ENCODE peak calls at places on chromosomes 5 and 9, in four cellular contexts. One of them, this sample, is unnamed.
A peak's percentile ranks its signal among the peaks of the same experiment; 100 is the strongest.

GRCh38 chr9:899440-900184 is 58.1 kb downstream of the DMRT1 start:
- DNase-seq in Panc1: no peak
- DNase-seq in H9: no peak
- DNase-seq in uterus: no peak
- DNase-seq in this sample: no peak

GRCh38 chr5:154559398-154560276 is 81.6 kb upstream of the HAND1 start:
- DNase-seq in Panc1: no peak
- DNase-seq in H9: no peak
- DNase-seq in uterus: no peak
- DNase-seq in this sample: no peak

GRCh38 chr9:97349400-97349799 is 41.9 kb downstream of the CCDC180 start:
- DNase-seq in Panc1: no peak
- DNase-seq in H9: no peak
- DNase-seq in uterus: no peak
- DNase-seq in this sample: no peak

GRCh38 chr9:83669067-83669466 is 38.7 kb downstream of the UBQLN1 start:
- DNase-seq in Panc1: no peak
- DNase-seq in H9: no peak
- DNase-seq in uterus: no peak
- DNase-seq in this sample: no peak

GRCh38 chr5:127958421-127959011 is 125.0 kb upstream of the SLC12A2 start:
- DNase-seq in Panc1: no peak
- DNase-seq in H9: no peak
- DNase-seq in uterus: no peak
- DNase-seq in this sample: no peak

GRCh38 chr5:72598461-72599433 is 91.5 kb upstream of the ZNF366 start:
- DNase-seq in Panc1: no peak
- DNase-seq in H9: no peak
- DNase-seq in uterus: no peak
- DNase-seq in this sample: no peak

GRCh38 chr9:121884057-121884512 is 209.0 kb downstream of the TTLL11 start:
- DNase-seq in Panc1: no peak
- DNase-seq in H9: no peak
- DNase-seq in uterus: no peak
- DNase-seq in this sample: no peak

GRCh38 chr9:135073741-135074305 is 13.6 kb upstream of the OLFM1 start:
- DNase-seq in Panc1: no peak
- DNase-seq in H9: peak; percentile 15
- DNase-seq in uterus: no peak
- DNase-seq in this sample: no peak

GRCh38 chr9:109977521-109977920 is 197.5 kb downstream of the PALM2AKAP2 start:
- DNase-seq in Panc1: no peak
- DNase-seq in H9: no peak
- DNase-seq in uterus: no peak
- DNase-seq in this sample: no peak

GRCh38 chr5:14701556-14701955 is 37.0 kb downstream of the OTULIN start:
- DNase-seq in Panc1: no peak
- DNase-seq in H9: no peak
- DNase-seq in uterus: no peak
- DNase-seq in this sample: no peak

GRCh38 chr5:125775896-125776295 is 647.3 kb upstream of the GRAMD2B start:
- DNase-seq in Panc1: no peak
- DNase-seq in H9: no peak
- DNase-seq in uterus: no peak
- DNase-seq in this sample: no peak

GRCh38 chr5:80255752-80256479 is at the start of gene SERINC5:
- DNase-seq in Panc1: no peak
- DNase-seq in H9: peak; percentile 85
- DNase-seq in uterus: peak; percentile 85
- DNase-seq in this sample: peak; percentile 87

GRCh38 chr9:4366649-4367330 is 66.9 kb upstream of the GLIS3 start:
- DNase-seq in Panc1: no peak
- DNase-seq in H9: peak; percentile 63
- DNase-seq in uterus: no peak
- DNase-seq in this sample: no peak

GRCh38 chr5:125415126-125415525 is 668.7 kb upstream of the ZNF608 start:
- DNase-seq in Panc1: no peak
- DNase-seq in H9: no peak
- DNase-seq in uterus: no peak
- DNase-seq in this sample: no peak

GRCh38 chr5:143142596-143143435 is 260.7 kb downstream of the NR3C1 start:
- DNase-seq in Panc1: no peak
- DNase-seq in H9: no peak
- DNase-seq in uterus: peak; percentile 63
- DNase-seq in this sample: peak; percentile 70

GRCh38 chr5:143738415-143739401 is 73.3 kb upstream of the HMHB1 start:
- DNase-seq in Panc1: no peak
- DNase-seq in H9: no peak
- DNase-seq in uterus: no peak
- DNase-seq in this sample: no peak

GRCh38 chr5:44605926-44606325 is 202.8 kb upstream of the MRPS30 start:
- DNase-seq in Panc1: no peak
- DNase-seq in H9: no peak
- DNase-seq in uterus: no peak
- DNase-seq in this sample: no peak

GRCh38 chr9:14433841-14434511 is 120.0 kb upstream of the NFIB start:
- DNase-seq in Panc1: peak; percentile 15
- DNase-seq in H9: no peak
- DNase-seq in uterus: peak; percentile 44
- DNase-seq in this sample: no peak

GRCh38 chr9:4955836-4956235 is 29.2 kb upstream of the JAK2 start:
- DNase-seq in Panc1: no peak
- DNase-seq in H9: no peak
- DNase-seq in uterus: no peak
- DNase-seq in this sample: no peak

GRCh38 chr5:140240987-140241706 is 61.8 kb downstream of the PFDN1 start:
- DNase-seq in Panc1: peak; percentile 58
- DNase-seq in H9: peak; percentile 90
- DNase-seq in uterus: peak; percentile 87
- DNase-seq in this sample: peak; percentile 96

GRCh38 chr5:156879665-156880285 is 29.7 kb downstream of the PPP1R2B start:
- DNase-seq in Panc1: no peak
- DNase-seq in H9: no peak
- DNase-seq in uterus: no peak
- DNase-seq in this sample: no peak

GRCh38 chr5:82320971-82321370 is 42.8 kb upstream of the RPS23 start:
- DNase-seq in Panc1: no peak
- DNase-seq in H9: no peak
- DNase-seq in uterus: no peak
- DNase-seq in this sample: no peak

GRCh38 chr5:98301567-98301966 is 471.9 kb upstream of the RGMB start:
- DNase-seq in Panc1: no peak
- DNase-seq in H9: no peak
- DNase-seq in uterus: no peak
- DNase-seq in this sample: no peak

GRCh38 chr5:115977988-115978387 is 15.7 kb downstream of the LVRN start:
- DNase-seq in Panc1: no peak
- DNase-seq in H9: no peak
- DNase-seq in uterus: no peak
- DNase-seq in this sample: no peak

GRCh38 chr5:10502578-10502977 is 60.9 kb downstream of the ROPN1L start:
- DNase-seq in Panc1: no peak
- DNase-seq in H9: peak; percentile 52
- DNase-seq in uterus: no peak
- DNase-seq in this sample: no peak

GRCh38 chr5:151703780-151704179 is 17.1 kb upstream of the SPARC start:
- DNase-seq in Panc1: no peak
- DNase-seq in H9: no peak
- DNase-seq in uterus: no peak
- DNase-seq in this sample: no peak

GRCh38 chr9:37486616-37487544 is 1.1 kb downstream of the POLR1E start:
- DNase-seq in Panc1: no peak
- DNase-seq in H9: no peak
- DNase-seq in uterus: peak; percentile 70
- DNase-seq in this sample: peak; percentile 54

GRCh38 chr9:137088121-137088520 is 1.3 kb downstream of the MAN1B1 start:
- DNase-seq in Panc1: no peak
- DNase-seq in H9: no peak
- DNase-seq in uterus: no peak
- DNase-seq in this sample: no peak
- H3K4me1 ChIP-seq in Panc1: peaks cover 33% of the 10 kb centered on the region
- H3K4me1 ChIP-seq in H9: no peaks in the 10 kb centered on the region
- H3K4me1 ChIP-seq in uterus: no peaks in the 10 kb centered on the region
- H3K4me1 ChIP-seq in this sample: peaks cover 8% of the 10 kb centered on the region

GRCh38 chr5:149829954-149830353 is 99.8 kb downstream of the PPARGC1B start:
- DNase-seq in Panc1: no peak
- DNase-seq in H9: no peak
- DNase-seq in uterus: no peak
- DNase-seq in this sample: no peak
- TF ChIP-seq CTCF in Panc1: peak; percentile 33
- TF ChIP-seq CTCF in H9: peak; percentile 55
- TF ChIP-seq CTCF in uterus: no peak
- TF ChIP-seq CTCF in this sample: peak; percentile 17

DNA sequence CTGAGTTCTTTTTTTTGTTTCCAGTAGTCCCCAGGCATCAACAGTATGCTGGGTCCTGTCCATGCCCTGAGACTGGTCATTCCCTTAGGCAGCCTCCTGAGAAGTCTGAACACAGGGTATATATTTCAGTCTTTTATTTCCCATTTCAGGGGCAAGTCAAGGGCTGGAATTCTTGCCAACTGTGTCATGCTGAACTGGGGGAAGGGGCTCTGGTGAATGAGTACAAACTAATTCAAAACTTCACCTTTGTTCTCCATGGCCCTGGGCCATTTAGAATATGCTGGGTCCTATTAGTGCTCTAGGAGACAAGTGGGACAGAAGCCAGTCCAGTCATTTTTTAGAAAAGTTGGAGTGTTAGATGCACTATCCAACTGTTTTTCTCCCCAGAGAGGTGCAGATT is 170.3 kb downstream of the TMC1 start:
- DNase-seq in Panc1: no peak
- DNase-seq in H9: no peak
- DNase-seq in uterus: no peak
- DNase-seq in this sample: no peak
- H3K27ac ChIP-seq in Panc1: no peak overlapping the region
- H3K27ac ChIP-seq in H9: no peak overlapping the region
- H3K27ac ChIP-seq in uterus: no peak overlapping the region
- H3K27ac ChIP-seq in this sample: no peak overlapping the region

DNA sequence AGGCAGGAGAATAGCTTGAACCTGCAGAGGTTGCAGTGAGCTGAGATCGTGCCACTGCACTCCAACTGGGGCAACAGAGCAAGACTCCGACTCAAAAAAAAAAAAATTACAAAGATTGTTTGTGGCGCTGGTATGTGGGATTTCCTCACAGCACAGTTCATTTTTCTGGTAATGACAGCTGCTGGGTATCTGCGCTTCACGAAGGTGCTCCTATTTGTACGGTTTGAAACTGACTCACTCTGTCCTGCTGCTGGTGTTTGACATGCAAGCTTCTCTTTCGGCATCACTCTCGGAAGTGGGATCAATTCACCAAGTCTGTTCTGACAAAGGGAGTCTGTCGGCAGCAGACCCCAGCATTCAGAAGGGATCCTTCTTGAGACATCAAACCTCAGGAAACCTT is 26.3 kb downstream of the MAML1 start:
- DNase-seq in Panc1: no peak
- DNase-seq in H9: no peak
- DNase-seq in uterus: no peak
- DNase-seq in this sample: no peak
- H3K4me1 ChIP-seq in Panc1: peaks cover 32% of the 10 kb centered on the region
- H3K4me1 ChIP-seq in H9: peaks cover 9% of the 10 kb centered on the region
- H3K4me1 ChIP-seq in uterus: no peaks in the 10 kb centered on the region
- H3K4me1 ChIP-seq in this sample: peaks cover 46% of the 10 kb centered on the region

DNA sequence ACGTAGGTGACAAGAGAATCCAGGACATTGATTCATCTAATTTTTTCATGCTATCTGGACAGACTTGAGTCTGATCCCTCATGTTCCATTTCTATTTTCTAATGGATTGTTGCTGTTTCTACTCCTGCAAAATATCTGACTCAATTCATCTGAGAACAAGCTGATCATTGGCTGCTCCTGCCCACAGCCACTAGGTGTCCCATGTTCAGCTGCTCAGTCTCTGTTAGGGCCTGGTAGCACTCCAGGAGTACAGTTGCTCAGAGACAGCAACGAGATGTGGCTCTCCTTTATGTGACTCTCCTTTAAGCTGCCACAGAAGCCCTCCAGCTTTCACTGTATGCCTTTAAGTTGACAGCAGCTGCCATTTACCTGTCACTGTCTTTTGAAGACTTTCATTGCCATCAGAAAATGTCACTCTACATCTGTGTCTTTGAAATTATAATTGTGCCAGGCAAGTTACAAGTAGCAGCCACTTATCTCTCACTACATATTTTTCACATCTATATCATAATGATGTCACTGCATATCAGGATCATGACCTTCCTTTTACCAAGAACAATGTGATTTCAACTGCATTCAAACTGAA is 1944.2 kb upstream of the NUDT12 start:
- DNase-seq in Panc1: no peak
- DNase-seq in H9: peak; percentile 67
- DNase-seq in uterus: no peak
- DNase-seq in this sample: no peak
- TF ChIP-seq CTCF in Panc1: peak; percentile 55
- TF ChIP-seq CTCF in H9: peak; percentile 73
- TF ChIP-seq CTCF in uterus: no peak
- TF ChIP-seq CTCF in this sample: no peak

GRCh38 chr9:129555512-129556203 is 65.2 kb downstream of the C9orf50 start:
- DNase-seq in Panc1: no peak
- DNase-seq in H9: no peak
- DNase-seq in uterus: peak; percentile 64
- DNase-seq in this sample: no peak

GRCh38 chr9:129552064-129552463 is 68.8 kb downstream of the C9orf50 start:
- DNase-seq in Panc1: no peak
- DNase-seq in H9: no peak
- DNase-seq in uterus: no peak
- DNase-seq in this sample: no peak

GRCh38 chr9:129556576-129557191 is 64.2 kb downstream of the C9orf50 start:
- DNase-seq in Panc1: no peak
- DNase-seq in H9: no peak
- DNase-seq in uterus: no peak
- DNase-seq in this sample: no peak

GRCh38 chr9:129553277-129553676 is 67.6 kb downstream of the C9orf50 start:
- DNase-seq in Panc1: no peak
- DNase-seq in H9: no peak
- DNase-seq in uterus: no peak
- DNase-seq in this sample: no peak

DNA sequence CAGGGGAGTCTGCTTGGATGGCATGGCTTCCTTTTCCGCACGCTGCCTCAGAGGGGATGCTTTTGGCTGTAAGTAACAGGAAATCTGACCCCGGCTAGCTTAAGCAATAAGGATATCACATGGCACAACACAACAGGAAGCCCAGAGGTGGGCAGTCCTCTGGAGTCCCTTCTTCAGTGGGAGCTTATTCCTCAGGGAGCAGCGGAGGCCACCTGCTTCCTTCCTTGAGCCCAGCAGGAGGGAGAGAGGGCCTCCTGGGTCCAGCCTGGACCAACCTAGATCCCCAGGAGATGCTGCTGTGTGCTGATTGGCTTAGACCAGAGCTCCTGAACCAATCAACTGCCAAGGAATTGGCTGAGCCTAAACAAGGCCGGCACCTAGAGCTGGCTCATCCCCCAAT is 66.3 kb downstream of the C9orf50 start:
- DNase-seq in Panc1: no peak
- DNase-seq in H9: no peak
- DNase-seq in uterus: no peak
- DNase-seq in this sample: no peak
- H3K27ac ChIP-seq in Panc1: no peak overlapping the region
- H3K27ac ChIP-seq in H9: no peak overlapping the region
- H3K27ac ChIP-seq in uterus: no peak overlapping the region
- H3K27ac ChIP-seq in this sample: no peak overlapping the region